ENCODE peak calls at places on chromosomes 4 and X, in five cellular contexts. J is hepatocyte, Z is upper lobe of right lung, E is tibial nerve, V is colonic mucosa. N is an unnamed sample.

GRCh38 chr4:34138385-34138784 is 2105.9 kb downstream of the ARAP2 start:
- DNase-seq in J (no peak), Z (no peak), E (no peak), V (no peak), N (no peak)

GRCh38 chrX:48695925-48696300 is 621 bp upstream of the SUV39H1 start:
- DNase-seq in J (no peak), Z (no peak), E (no peak), V (no peak), N (no peak)

GRCh38 chrX:9656871-9657270 is 108.8 kb downstream of the GPR143 start:
- DNase-seq in J (no peak), Z (no peak), E (no peak), V (no peak), N (no peak)

GRCh38 chr4:57442834-57443291 is 332.7 kb upstream of the IGFBP7 start:
- DNase-seq in J (peak), Z (no peak), E (no peak), V (peak), N (peak)

GRCh38 chrX:72245461-72246089 is 6.7 kb upstream of the ERCC6L start:
- DNase-seq in J (peak), Z (no peak), E (no peak), V (peak), N (peak)

GRCh38 chrX:123962006-123962485 is 540 bp downstream of the STAG2 start:
- DNase-seq in J (no peak), Z (no peak), E (no peak), V (no peak), N (no peak)

GRCh38 chr4:142449771-142450373 is 396.2 kb downstream of the INPP4B start:
- DNase-seq in J (no peak), Z (no peak), E (no peak), V (no peak), N (no peak)

GRCh38 chr4:16897991-16898827 is at the start of gene LDB2:
- DNase-seq in J (peak), Z (peak), E (peak), V (peak), N (no peak)

GRCh38 chr4:26360864-26361263 is 40.0 kb downstream of the RBPJ start:
- DNase-seq in J (no peak), Z (no peak), E (no peak), V (no peak), N (no peak)

GRCh38 chr4:145530189-145530588 is 48.5 kb downstream of the SMAD1 start:
- DNase-seq in J (no peak), Z (no peak), E (no peak), V (no peak), N (no peak)

GRCh38 chrX:3451566-3451965 is 105.1 kb upstream of the MXRA5 start:
- DNase-seq in J (no peak), Z (no peak), E (no peak), V (no peak), N (no peak)

GRCh38 chr4:113884655-113885054 is 94.8 kb downstream of the ARSJ start:
- DNase-seq in J (no peak), Z (no peak), E (no peak), V (no peak), N (no peak)

GRCh38 chr4:121749225-121749624 is 15.7 kb downstream of the SMIM43 start:
- DNase-seq in J (no peak), Z (no peak), E (no peak), V (no peak), N (no peak)

GRCh38 chr4:186039697-186040096 is 29.3 kb upstream of the TLR3 start:
- DNase-seq in J (no peak), Z (no peak), E (no peak), V (no peak), N (no peak)

GRCh38 chrX:64350521-64350920 is 44.7 kb downstream of the MTMR8 start:
- DNase-seq in J (no peak), Z (no peak), E (no peak), V (no peak), N (no peak)

GRCh38 chr4:76012388-76012801 is 5.1 kb upstream of the CXCL9 start:
- DNase-seq in J (no peak), Z (no peak), E (no peak), V (no peak), N (no peak)

GRCh38 chr4:109094061-109094460 is 208.4 kb downstream of the COL25A1 start:
- DNase-seq in J (no peak), Z (no peak), E (no peak), V (no peak), N (no peak)

GRCh38 chr4:77014256-77014655 is 61.5 kb downstream of the CCNI start:
- DNase-seq in J (no peak), Z (no peak), E (no peak), V (no peak), N (no peak)

DNA sequence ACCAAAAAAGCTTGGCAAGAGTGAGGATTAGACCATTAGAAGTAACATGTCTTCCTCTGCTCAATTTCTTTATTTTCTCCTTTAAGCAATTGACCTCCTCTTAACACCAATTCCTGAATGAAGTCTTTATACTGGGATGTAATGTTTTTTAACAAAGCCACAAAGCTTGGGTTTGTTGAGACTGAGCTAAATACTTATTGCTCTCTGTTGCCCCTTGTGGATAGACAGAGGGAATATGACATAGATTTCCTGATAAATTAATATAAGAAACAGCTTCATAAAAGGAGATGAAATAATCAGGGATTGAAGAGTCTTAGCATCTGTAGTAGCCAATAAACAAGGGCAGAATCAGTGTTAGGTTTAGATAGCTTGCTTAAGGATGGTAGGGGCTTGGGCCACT is 57.6 kb downstream of the CCDC160 start:
- DNase-seq in J (no peak), Z (no peak), E (no peak), V (no peak), N (no peak)
- TF ChIP-seq CTCF in J (peak), Z (no peak), E (no peak), V (no peak), N (no peak)

GRCh38 chrX:28802625-28803024 is 215.4 kb downstream of the IL1RAPL1 start:
- DNase-seq in J (no peak), Z (no peak), E (no peak), V (no peak), N (no peak)
- TF ChIP-seq CTCF in J (peak), Z (no peak), E (no peak), V (no peak), N (no peak)

DNA sequence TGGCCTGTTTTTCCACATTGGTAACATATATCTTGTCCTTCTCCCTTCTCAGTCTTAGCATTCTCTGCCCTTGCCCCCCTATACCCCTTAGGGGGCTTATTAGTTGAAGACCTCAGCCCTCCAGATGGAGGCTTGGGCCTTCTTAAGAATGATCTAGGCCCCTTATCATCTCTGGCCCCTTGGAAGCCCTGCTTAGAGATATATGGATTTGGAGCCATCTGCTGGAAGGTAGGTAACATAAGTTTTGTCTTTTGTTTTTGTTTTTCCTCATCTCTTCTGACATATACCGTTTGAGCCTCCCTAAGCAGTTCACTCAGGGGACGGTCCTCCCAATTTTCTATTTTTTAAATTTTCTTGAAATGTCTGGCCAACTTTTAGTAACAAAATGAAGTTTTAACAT is 48.3 kb upstream of the NAP1L2 start:
- DNase-seq in J (no peak), Z (no peak), E (no peak), V (no peak), N (no peak)
- TF ChIP-seq CTCF in J (peak), Z (no peak), E (no peak), V (no peak), N (no peak)

GRCh38 chrX:154046262-154046771 is 26.6 kb upstream of the IRAK1 start:
- DNase-seq in J (peak), Z (no peak), E (peak), V (no peak), N (no peak)
- TF ChIP-seq CTCF in J (peak), Z (no peak), E (no peak), V (no peak), N (no peak)

N was measured in Calu3.